ENCODE peak calls at places on chromosomes 2 and 18, in five cellular contexts. L is NCI-H774; G is fibroblast of gingiva; E is effector memory CD8-positive, alpha-beta T cell; Z is stimulated activated naive CD8-positive, alpha-beta T cell treated with anti-CD3 and anti-CD28 coated beads, Interleukin-15, amount 100 ng/mL, for 72 hours. R is an unnamed sample.

GRCh38 chr2:236663267-236663666 is 93.6 kb downstream of the ACKR3 start:
- DNase-seq in L (no peak), G (peak), E (no peak), Z (no peak), R (no peak)

GRCh38 chr18:765764-766549 is 46.1 kb downstream of the YES1 start:
- DNase-seq in L (no peak), G (no peak), E (no peak), Z (no peak), R (no peak)

GRCh38 chr2:163471947-163472346 is 263.9 kb downstream of the FIGN start:
- DNase-seq in L (no peak), G (peak), E (no peak), Z (no peak), R (no peak)

GRCh38 chr2:27966466-27966865 is 75.9 kb downstream of the BABAM2 start:
- DNase-seq in L (no peak), G (peak), E (no peak), Z (no peak), R (no peak)

GRCh38 chr2:88416016-88416663 is 36.4 kb downstream of the FOXI3 start:
- DNase-seq in L (no peak), G (no peak), E (no peak), Z (no peak), R (no peak)

GRCh38 chr2:226903179-226903578 is 67.3 kb downstream of the RHBDD1 start:
- DNase-seq in L (no peak), G (peak), E (no peak), Z (peak), R (no peak)

GRCh38 chr2:73203055-73203681 is 794 bp downstream of the NOTO start:
- DNase-seq in L (no peak), G (no peak), E (no peak), Z (no peak), R (no peak)

GRCh38 chr2:158894078-158894477 is 74.4 kb upstream of the TANC1 start:
- DNase-seq in L (no peak), G (no peak), E (no peak), Z (no peak), R (no peak)

GRCh38 chr2:211737282-211737681 is 801.3 kb downstream of the ERBB4 start:
- DNase-seq in L (no peak), G (no peak), E (no peak), Z (no peak), R (no peak)

GRCh38 chr18:75183524-75183923 is 25.4 kb downstream of the PTGR3 start:
- DNase-seq in L (no peak), G (no peak), E (no peak), Z (no peak), R (no peak)

GRCh38 chr2:128879161-128879560 is 560.5 kb upstream of the HS6ST1 start:
- DNase-seq in L (no peak), G (no peak), E (no peak), Z (no peak), R (no peak)

GRCh38 chr2:106624787-106625369 is 137.7 kb downstream of the CD8B2 start:
- DNase-seq in L (no peak), G (no peak), E (no peak), Z (no peak), R (no peak)

GRCh38 chr2:23705771-23706612 is 220.9 kb downstream of the ATAD2B start:
- DNase-seq in L (no peak), G (no peak), E (no peak), Z (no peak), R (no peak)

GRCh38 chr2:176121377-176122111 is 975 bp upstream of the HOXD9 start:
- DNase-seq in L (no peak), G (no peak), E (no peak), Z (peak), R (no peak)

GRCh38 chr2:224594840-224595239 is 9.7 kb upstream of the CUL3 start:
- DNase-seq in L (no peak), G (no peak), E (no peak), Z (no peak), R (no peak)

GRCh38 chr2:13654416-13654815 is 937.7 kb downstream of the TRIB2 start:
- DNase-seq in L (no peak), G (no peak), E (no peak), Z (no peak), R (no peak)

GRCh38 chr2:214549946-214550345 is 139.1 kb downstream of the VWC2L start:
- DNase-seq in L (no peak), G (peak), E (no peak), Z (no peak), R (no peak)

GRCh38 chr2:118832791-118833715 is 14.4 kb downstream of the EN1 start:
- DNase-seq in L (no peak), G (no peak), E (no peak), Z (no peak), R (no peak)

GRCh38 chr2:228447266-228447915 is 265.9 kb upstream of the SPHKAP start:
- DNase-seq in L (no peak), G (no peak), E (no peak), Z (no peak), R (no peak)

GRCh38 chr2:213266421-213266820 is 17.8 kb upstream of the SPAG16 start:
- DNase-seq in L (no peak), G (no peak), E (no peak), Z (no peak), R (no peak)

GRCh38 chr2:200107818-200108217 is 152.4 kb downstream of the MAIP1 start:
- DNase-seq in L (no peak), G (no peak), E (no peak), Z (no peak), R (no peak)

GRCh38 chr2:219517954-219518778 is 3.9 kb downstream of the ASIC4 start:
- DNase-seq in L (no peak), G (no peak), E (no peak), Z (no peak), R (no peak)

R was measured in CD4-positive, alpha-beta T cell.